ENCODE peak calls at places on chromosomes 16 and 17, in four cellular contexts. One of them, this sample, is unnamed.

GRCh38 chr17:59155439-59156177 is at the start of gene PRR11:
- DNase-seq in hepatocyte: peak; percentile 99
- DNase-seq in PC-9: peak; percentile 94
- DNase-seq in PC-3: no peak
- DNase-seq in this sample: peak; percentile 100

GRCh38 chr17:53142890-53143289 is 679.8 kb upstream of the KIF2B start:
- DNase-seq in hepatocyte: peak; percentile 15
- DNase-seq in PC-3: peak; percentile 19
- DNase-seq in PC-9: no peak
- DNase-seq in this sample: no peak

GRCh38 chr16:31135535-31136286 is at the start of gene PRSS8:
- DNase-seq in PC-9: peak; percentile 89
- DNase-seq in PC-3: peak; percentile 54
- DNase-seq in hepatocyte: peak; percentile 90
- DNase-seq in this sample: no peak

GRCh38 chr17:30379303-30380105 is 777 bp downstream of the CPD start:
- DNase-seq in PC-9: no peak
- DNase-seq in hepatocyte: no peak
- DNase-seq in PC-3: no peak
- DNase-seq in this sample: peak; percentile 40

GRCh38 chr17:77748436-77748835 is 210.1 kb upstream of the TNRC6C start:
- DNase-seq in PC-3: no peak
- DNase-seq in hepatocyte: no peak
- DNase-seq in PC-9: no peak
- DNase-seq in this sample: no peak

GRCh38 chr17:80431246-80432195 is 16.6 kb downstream of the ENDOV start:
- DNase-seq in PC-9: no peak
- DNase-seq in PC-3: no peak
- DNase-seq in hepatocyte: no peak
- DNase-seq in this sample: no peak

GRCh38 chr16:57577691-57578224 is 35.3 kb downstream of the ADGRG5 start:
- DNase-seq in PC-9: no peak
- DNase-seq in PC-3: no peak
- DNase-seq in hepatocyte: no peak
- DNase-seq in this sample: no peak

GRCh38 chr16:19410435-19411153 is 7.1 kb upstream of the TMC5 start:
- DNase-seq in PC-9: peak; percentile 78
- DNase-seq in PC-3: peak; percentile 53
- DNase-seq in hepatocyte: peak; percentile 63
- DNase-seq in this sample: peak; percentile 16

GRCh38 chr16:65249768-65250167 is 127.9 kb upstream of the CDH11 start:
- DNase-seq in PC-3: no peak
- DNase-seq in PC-9: no peak
- DNase-seq in hepatocyte: peak; percentile 51
- DNase-seq in this sample: peak; percentile 62

GRCh38 chr17:22435231-22435974 is 743.1 kb downstream of the KCNJ18 start:
- DNase-seq in PC-9: no peak
- DNase-seq in PC-3: no peak
- DNase-seq in hepatocyte: no peak
- DNase-seq in this sample: no peak

GRCh38 chr17:53919356-53919755 is 96.6 kb downstream of the KIF2B start:
- DNase-seq in PC-3: no peak
- DNase-seq in hepatocyte: no peak
- DNase-seq in PC-9: no peak
- DNase-seq in this sample: no peak

GRCh38 chr17:80957461-80957941 is 34.1 kb upstream of the CHMP6 start:
- DNase-seq in PC-9: no peak
- DNase-seq in PC-3: no peak
- DNase-seq in hepatocyte: no peak
- DNase-seq in this sample: no peak

GRCh38 chr17:81405382-81406005 is 10.2 kb downstream of the BAHCC1 start:
- DNase-seq in PC-3: no peak
- DNase-seq in PC-9: no peak
- DNase-seq in hepatocyte: peak; percentile 55
- DNase-seq in this sample: peak; percentile 64

GRCh38 chr17:28763804-28764266 is 20.0 kb downstream of the TRAF4 start:
- DNase-seq in PC-9: peak; percentile 62
- DNase-seq in PC-3: peak; percentile 85
- DNase-seq in hepatocyte: peak; percentile 88
- DNase-seq in this sample: peak; percentile 84

GRCh38 chr16:75264999-75265910 is 13.8 kb upstream of the BCAR1 start:
- DNase-seq in PC-9: peak; percentile 43
- DNase-seq in PC-3: no peak
- DNase-seq in hepatocyte: peak; percentile 72
- DNase-seq in this sample: peak; percentile 68

DNA sequence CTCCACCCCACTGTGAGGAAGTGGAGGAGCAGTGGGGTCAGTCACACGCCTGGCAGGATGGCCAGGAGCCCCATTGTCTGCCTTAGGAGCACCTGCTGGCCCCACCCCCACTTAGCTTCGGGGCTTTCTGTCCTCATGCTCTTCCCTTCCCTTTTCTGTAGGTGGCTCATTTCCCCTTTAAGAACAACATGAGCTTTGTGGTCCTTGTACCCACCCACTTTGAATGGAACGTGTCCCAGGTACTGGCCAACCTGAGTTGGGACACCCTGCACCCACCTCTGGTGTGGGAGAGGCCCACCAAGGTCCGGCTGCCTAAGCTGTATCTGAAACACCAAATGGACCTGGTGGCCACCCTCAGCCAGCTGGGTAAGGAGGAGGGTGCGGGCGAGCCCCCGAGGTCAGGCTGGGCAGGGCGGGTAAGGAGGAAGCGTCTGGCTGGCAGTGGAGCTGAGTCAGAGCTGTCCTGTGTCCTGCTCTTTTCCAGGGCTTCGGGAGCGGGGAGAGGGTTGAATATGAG is 9.4 kb upstream of the SERPINF1 start:
- DNase-seq in PC-3: peak; percentile 41
- DNase-seq in PC-9: peak; percentile 86
- DNase-seq in hepatocyte: no peak
- DNase-seq in this sample: peak; percentile 47
- H3K9me2 ChIP-seq in PC-3: no peaks in the 10 kb centered on the region
- H3K9me2 ChIP-seq in PC-9: no peaks in the 10 kb centered on the region
- H3K9me2 ChIP-seq in hepatocyte: no peaks in the 10 kb centered on the region
- H3K9me2 ChIP-seq in this sample: no peaks in the 10 kb centered on the region

GRCh38 chr17:7572338-7572587 is 7.2 kb upstream of the CD68 start:
- DNase-seq in PC-3: no peak
- DNase-seq in hepatocyte: no peak
- DNase-seq in PC-9: no peak
- DNase-seq in this sample: no peak
- H3K9me2 ChIP-seq in PC-3: no peaks in the 10 kb centered on the region
- H3K9me2 ChIP-seq in hepatocyte: no peaks in the 10 kb centered on the region
- H3K9me2 ChIP-seq in PC-9: no peaks in the 10 kb centered on the region
- H3K9me2 ChIP-seq in this sample: no peaks in the 10 kb centered on the region

GRCh38 chr16:2979669-2980226 is 498 bp downstream of the PKMYT1 start:
- DNase-seq in hepatocyte: no peak
- DNase-seq in PC-3: no peak
- DNase-seq in PC-9: peak; percentile 62
- DNase-seq in this sample: peak; percentile 50
- H3K9me2 ChIP-seq in hepatocyte: no peaks in the 10 kb centered on the region
- H3K9me2 ChIP-seq in PC-3: no peaks in the 10 kb centered on the region
- H3K9me2 ChIP-seq in PC-9: no peaks in the 10 kb centered on the region
- H3K9me2 ChIP-seq in this sample: no peaks in the 10 kb centered on the region

DNA sequence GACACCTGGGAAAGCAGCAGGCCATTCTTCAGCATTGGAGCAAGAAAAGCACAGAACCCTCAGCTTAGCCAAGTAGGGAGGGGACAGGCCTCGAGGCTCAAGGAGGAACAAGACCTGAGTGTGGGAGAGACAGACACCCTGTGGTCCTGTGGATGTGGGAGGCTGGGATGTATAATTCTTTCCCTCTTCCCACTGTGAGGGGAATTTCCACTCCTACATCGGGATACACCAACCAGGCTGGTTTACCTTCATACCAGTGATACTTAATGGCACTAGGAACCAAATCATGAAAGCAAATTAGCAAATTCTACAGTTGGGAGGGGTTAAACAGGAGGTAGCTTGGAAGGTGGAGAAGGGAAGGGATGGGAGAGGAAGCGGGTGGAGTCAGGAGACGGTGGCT is 41.7 kb downstream of the LYRM1 start:
- DNase-seq in PC-3: no peak
- DNase-seq in hepatocyte: no peak
- DNase-seq in PC-9: no peak
- DNase-seq in this sample: no peak
- H3K9me2 ChIP-seq in PC-3: no peaks in the 10 kb centered on the region
- H3K9me2 ChIP-seq in hepatocyte: no peaks in the 10 kb centered on the region
- H3K9me2 ChIP-seq in PC-9: no peaks in the 10 kb centered on the region
- H3K9me2 ChIP-seq in this sample: no peaks in the 10 kb centered on the region

GRCh38 chr16:81164958-81165357 is 68.8 kb upstream of the GCSH start:
- DNase-seq in hepatocyte: no peak
- DNase-seq in PC-9: no peak
- DNase-seq in PC-3: no peak
- DNase-seq in this sample: no peak

GRCh38 chr16:81165411-81166097 is 69.4 kb upstream of the GCSH start:
- DNase-seq in hepatocyte: no peak
- DNase-seq in PC-3: no peak
- DNase-seq in PC-9: no peak
- DNase-seq in this sample: no peak

GRCh38 chr16:81168406-81168805 is 70.1 kb upstream of the BCO1 start:
- DNase-seq in PC-3: no peak
- DNase-seq in PC-9: no peak
- DNase-seq in hepatocyte: no peak
- DNase-seq in this sample: no peak

GRCh38 chr16:81167851-81168250 is 70.6 kb upstream of the BCO1 start:
- DNase-seq in PC-3: no peak
- DNase-seq in PC-9: no peak
- DNase-seq in hepatocyte: no peak
- DNase-seq in this sample: no peak

DNA sequence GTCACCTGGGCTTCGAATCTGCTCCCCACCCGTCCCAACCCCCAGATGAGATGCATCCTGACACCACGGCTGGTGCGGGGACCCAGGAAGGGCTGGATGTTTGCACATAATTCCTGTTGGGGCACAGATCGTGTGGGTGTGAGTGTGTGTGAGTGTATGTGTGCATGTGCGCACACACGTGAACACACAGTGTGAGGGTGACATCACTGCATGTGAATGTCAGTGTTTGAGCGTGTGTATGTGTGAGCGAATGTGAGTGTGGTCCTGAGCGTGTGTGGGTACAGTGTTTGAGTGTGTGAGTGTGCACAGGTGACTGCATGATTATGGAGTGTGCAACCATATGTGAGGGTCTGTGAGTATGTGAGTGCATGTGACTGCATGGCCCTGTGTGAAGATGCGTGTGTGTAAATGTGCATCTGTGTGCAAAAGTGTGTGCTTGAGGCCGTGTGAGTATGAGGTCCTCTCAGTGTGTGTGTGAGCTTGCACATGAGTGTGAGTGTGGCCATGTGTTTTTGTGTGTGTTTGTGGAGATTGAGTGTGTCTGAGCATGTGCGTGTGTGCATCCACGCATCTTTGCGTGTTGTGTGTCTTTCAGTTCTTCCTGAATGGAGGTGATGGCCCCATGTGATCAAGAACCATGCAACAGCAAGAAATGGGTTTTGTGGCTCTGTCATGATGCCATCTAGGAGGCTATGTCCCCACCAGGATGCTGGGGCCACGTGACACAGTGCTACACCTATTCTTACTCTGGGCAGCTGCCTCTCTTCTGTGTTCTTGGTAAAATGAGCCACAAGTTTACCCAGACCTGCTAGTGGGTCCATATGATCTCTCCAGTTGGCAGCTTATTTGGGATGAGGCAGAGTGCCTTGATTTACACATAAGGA is 70.5 kb upstream of the GCSH start:
- DNase-seq in PC-9: no peak
- DNase-seq in hepatocyte: no peak
- DNase-seq in PC-3: no peak
- DNase-seq in this sample: no peak
- H3K9me2 ChIP-seq in PC-9: no peaks in the 10 kb centered on the region
- H3K9me2 ChIP-seq in hepatocyte: no peaks in the 10 kb centered on the region
- H3K9me2 ChIP-seq in PC-3: no peaks in the 10 kb centered on the region
- H3K9me2 ChIP-seq in this sample: no peaks in the 10 kb centered on the region